ENCODE peak calls at places on chromosomes 16 and 17, in five cellular contexts. E is H1, A is HepG2, T is K562, Q is GM12878. V is an unnamed sample.

GRCh38 chr16:1973461-1974156 is 1.8 kb downstream of the TBL3 start:
- DNase-seq in A (no peak), Q (no peak), E (no peak), T (no peak), V (no peak)

GRCh38 chr16:12440233-12440530 is 363.5 kb downstream of the CPPED1 start:
- DNase-seq in T (no peak), Q (no peak), A (no peak), E (no peak), V (no peak)

GRCh38 chr17:16439867-16440351 is 24.5 kb downstream of the TRPV2 start:
- DNase-seq in T (no peak), E (no peak), A (no peak), Q (no peak), V (no peak)

GRCh38 chr16:2968738-2969544 is at the start of gene PAQR4:
- DNase-seq in T (peak; percentile 87), E (no peak), A (peak; percentile 80), Q (peak; percentile 72), V (peak; percentile 98)

GRCh38 chr16:49587051-49587450 is 213.4 kb downstream of the C16orf78 start:
- DNase-seq in Q (no peak), E (no peak), T (no peak), A (no peak), V (no peak)

GRCh38 chr17:70810609-70811008 is 641.3 kb downstream of the KCNJ2 start:
- DNase-seq in A (no peak), Q (no peak), T (no peak), E (no peak), V (no peak)

GRCh38 chr17:65444049-65444448 is 117.4 kb downstream of the AXIN2 start:
- DNase-seq in Q (no peak), T (no peak), A (no peak), E (no peak), V (no peak)

GRCh38 chr17:66543526-66543925 is 241.1 kb downstream of the PRKCA start:
- DNase-seq in T (no peak), Q (no peak), E (no peak), A (no peak), V (no peak)

GRCh38 chr16:83269541-83269940 is 538.2 kb upstream of the HSBP1 start:
- DNase-seq in Q (no peak), T (no peak), E (no peak), A (no peak), V (no peak)

GRCh38 chr17:52148969-52149351 is 9.6 kb downstream of the CA10 start:
- DNase-seq in E (no peak), T (no peak), Q (no peak), A (no peak), V (no peak)
- H3K4me2 ChIP-seq in E (no peak overlapping the region), T (no peak overlapping the region), Q (no peak overlapping the region), A (no peak overlapping the region), V (no peak overlapping the region)

DNA sequence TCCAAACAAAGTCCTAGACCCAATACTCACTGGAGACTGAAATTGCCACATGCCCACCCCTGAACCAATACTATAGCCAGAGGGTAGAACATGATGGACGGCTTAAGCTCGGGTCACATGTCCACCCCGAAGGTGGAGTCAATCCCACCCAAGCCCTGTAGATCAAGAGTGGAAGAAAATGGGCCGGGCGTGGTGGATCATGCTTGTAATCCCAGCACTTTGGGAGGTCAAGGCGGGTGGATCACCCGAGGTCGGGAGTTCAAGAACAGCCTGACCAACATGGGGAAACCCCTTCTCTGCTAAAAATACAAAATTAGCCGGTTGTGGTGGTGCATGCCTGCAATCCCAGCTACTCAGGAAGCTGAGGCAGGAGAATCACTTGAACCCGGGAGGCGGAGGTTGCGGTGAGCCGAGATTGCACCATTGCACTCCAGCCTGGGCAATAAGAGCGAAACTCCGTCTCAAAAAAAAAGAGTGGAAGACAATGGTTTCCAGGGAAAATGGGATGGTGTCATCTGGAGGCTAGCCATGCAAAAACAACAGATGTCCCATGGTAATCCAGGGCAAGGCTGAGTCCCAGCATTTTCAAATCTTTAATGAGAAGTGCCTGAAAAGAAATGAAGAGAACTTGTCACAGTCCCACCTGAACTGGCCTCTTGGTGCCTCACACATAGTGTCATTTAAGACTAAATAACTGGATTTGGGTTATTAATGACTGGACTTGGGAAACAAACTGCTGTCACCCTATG is 30.1 kb downstream of the CD300LF start:
- DNase-seq in A (no peak), Q (no peak), T (no peak), E (no peak), V (no peak)
- TF ChIP-seq GABPA in A (no peak), Q (no peak), T (no peak), E (no peak), V (no peak)

GRCh38 chr17:9371019-9371418 is 204.6 kb downstream of the STX8 start:
- DNase-seq in A (peak; percentile 83), E (no peak), T (no peak), Q (peak; percentile 37), V (no peak)
- TF ChIP-seq MAX in A (no peak), E (no peak), T (no peak), Q (no peak), V (no peak)

DNA sequence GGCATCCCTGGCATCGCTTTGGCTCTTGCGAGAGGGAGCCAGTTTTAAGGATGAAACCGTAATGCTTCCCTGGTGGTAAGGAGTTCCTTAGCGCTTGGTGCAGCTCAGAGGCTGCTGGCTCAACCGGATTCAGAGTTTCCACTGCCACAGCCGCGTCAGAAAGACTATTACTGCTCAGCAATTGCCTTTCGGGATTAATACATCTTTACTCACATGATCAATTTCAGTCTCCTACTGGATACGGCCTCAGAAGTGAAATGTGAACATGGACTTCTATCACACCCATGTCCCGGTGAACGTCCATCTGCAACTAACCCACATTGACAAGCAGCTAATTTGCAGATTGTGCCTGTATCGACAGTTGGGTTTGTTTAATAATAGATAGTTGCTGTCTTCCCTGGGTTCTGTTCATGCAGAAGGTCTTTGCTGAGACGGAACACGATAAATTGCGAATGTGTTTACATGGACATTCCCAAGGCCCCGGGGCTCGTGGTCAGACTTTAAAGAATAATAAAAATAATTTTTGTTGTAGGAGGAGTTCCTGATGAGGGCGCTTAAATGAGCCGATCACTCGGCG is 175.4 kb downstream of the ENGASE start:
- DNase-seq in T (no peak), E (no peak), Q (no peak), A (no peak), V (no peak)
- H3K4me2 ChIP-seq in T (no peak overlapping the region), E (no peak overlapping the region), Q (no peak overlapping the region), A (no peak overlapping the region), V (no peak overlapping the region)

DNA sequence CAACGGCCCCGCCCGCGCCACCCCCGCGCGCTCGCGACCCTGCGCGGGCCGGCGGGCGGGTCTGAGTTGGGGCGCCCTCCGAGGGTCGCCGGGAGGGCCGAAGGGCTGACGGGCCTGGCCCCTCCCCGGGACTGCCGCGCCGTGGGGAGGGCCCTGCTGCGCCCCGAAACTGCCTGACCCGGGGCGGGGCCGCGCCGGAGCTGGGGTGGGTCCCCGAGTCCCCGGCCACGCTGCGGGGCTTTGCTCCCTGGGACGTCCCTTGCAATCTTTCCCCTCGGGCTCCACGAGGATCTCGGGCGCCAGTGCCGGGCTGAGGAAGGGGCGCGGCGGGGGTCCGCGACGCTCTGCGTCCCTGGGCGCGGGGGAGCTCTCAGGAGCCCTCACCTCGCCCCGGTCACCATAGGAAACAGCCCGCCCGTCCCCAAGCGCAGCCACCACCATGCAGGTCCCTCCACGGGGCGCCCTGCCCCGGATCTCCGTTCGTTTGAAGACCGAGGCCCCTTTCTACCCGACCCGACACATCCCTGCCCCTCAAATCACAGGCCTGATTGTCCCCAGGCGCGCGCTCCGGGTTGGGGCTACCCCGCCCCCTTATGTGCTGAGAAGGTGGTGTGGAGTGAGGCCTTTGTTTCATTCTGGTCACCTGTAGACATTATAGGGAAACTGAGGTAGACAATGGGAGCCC is 527 bp upstream of the ACTG1 start:
- DNase-seq in E (no peak), Q (no peak), T (no peak), A (peak; percentile 80), V (no peak)
- TF ChIP-seq GABPA in E (no peak), Q (no peak), T (no peak), A (no peak), V (no peak)

DNA sequence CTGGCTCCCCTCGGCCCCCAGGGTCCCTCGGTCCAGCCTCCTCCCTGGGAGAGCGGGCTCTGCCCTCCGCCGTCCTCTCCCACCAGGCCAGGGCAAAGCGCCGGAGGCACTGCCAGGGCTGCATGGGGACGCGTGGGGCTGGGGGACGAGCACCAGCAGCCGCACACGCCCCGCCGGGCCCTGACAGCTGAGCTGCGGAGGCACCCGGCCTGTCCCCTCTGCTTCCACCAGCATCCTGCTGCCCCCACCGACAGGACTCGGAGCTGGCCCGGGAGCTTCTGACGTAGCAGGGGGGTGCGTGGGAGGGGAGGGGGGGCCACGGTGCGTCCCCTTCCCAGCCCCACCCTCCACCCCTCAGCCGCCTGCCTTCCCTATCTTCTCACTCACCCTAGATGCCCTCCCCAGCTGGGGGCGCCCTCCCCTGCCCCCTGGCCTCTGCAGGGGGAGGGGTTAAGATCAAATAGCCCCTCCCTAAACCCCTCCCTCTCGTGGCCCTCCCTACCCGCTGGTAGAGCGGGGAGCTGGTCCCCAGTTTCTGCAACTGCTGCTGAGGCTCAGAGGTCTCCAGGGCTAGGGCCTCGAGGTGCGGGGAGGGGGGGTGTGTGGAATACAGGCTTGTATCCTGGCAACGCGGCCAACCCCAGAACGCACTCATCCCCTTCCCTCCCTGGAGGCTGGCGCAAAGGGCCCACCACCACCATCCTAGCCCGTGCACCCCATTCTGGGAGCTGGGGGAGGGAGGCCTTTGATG is 1.1 kb downstream of the SRCIN1 start:
- DNase-seq in T (peak; percentile 87), Q (no peak), A (peak; percentile 36), E (no peak), V (peak; percentile 69)
- TF ChIP-seq MAX in T (no peak), Q (no peak), A (peak; percentile 10), E (peak; percentile 6), V (no peak)

GRCh38 chr16:30565984-30566383 is 5.5 kb downstream of the ZNF688 start:
- DNase-seq in A (no peak), Q (no peak), T (no peak), E (no peak), V (no peak)

GRCh38 chr16:30567160-30567990 is 4.1 kb downstream of the ZNF688 start:
- DNase-seq in T (no peak), A (no peak), Q (no peak), E (no peak), V (no peak)

GRCh38 chr16:30569746-30570325 is 1.7 kb downstream of the ZNF688 start:
- DNase-seq in A (no peak), Q (no peak), E (no peak), T (no peak), V (no peak)

GRCh38 chr16:30566531-30566930 is 5.0 kb downstream of the ZNF688 start:
- DNase-seq in A (no peak), E (no peak), T (no peak), Q (no peak), V (no peak)

GRCh38 chr16:30567991-30568638 is 3.4 kb downstream of the ZNF688 start:
- DNase-seq in Q (peak; percentile 66), A (peak; percentile 62), E (no peak), T (no peak), V (no peak)
- H3K4me2 ChIP-seq in Q (peak overlapping the region; percentile 89), A (peak overlapping the region; percentile 37), E (no peak overlapping the region), T (no peak overlapping the region), V (no peak overlapping the region)

V was measured in SK-N-SH.